ENCODE peak calls at places on chromosomes 3 and 15, in four cellular contexts. N is K562, Z is heart right ventricle, F is tibial artery. S is an unnamed sample.

GRCh38 chr3:51927095-51927977 is 14.4 kb downstream of the RRP9 start:
- DNase-seq in F (no peak), N (no peak), Z (no peak), S (no peak)

GRCh38 chr15:45157974-45158373 is 28.2 kb downstream of the DUOX1 start:
- DNase-seq in Z (no peak), F (no peak), N (no peak), S (no peak)

GRCh38 chr3:10917176-10917575 is 75.4 kb upstream of the SLC6A1 start:
- DNase-seq in Z (no peak), N (no peak), F (no peak), S (no peak)

GRCh38 chr3:185308126-185308754 is 54.4 kb upstream of the EHHADH start:
- DNase-seq in F (peak), N (peak), Z (peak), S (peak)

GRCh38 chr3:17747184-17747889 is 4.9 kb upstream of the TBC1D5 start:
- DNase-seq in Z (no peak), N (no peak), F (no peak), S (no peak)

GRCh38 chr15:48645558-48646330 is at the start of gene FBN1:
- DNase-seq in Z (peak), F (peak), N (no peak), S (peak)

GRCh38 chr3:22121068-22121706 is 370.2 kb upstream of the ZNF385D start:
- DNase-seq in F (no peak), N (no peak), Z (no peak), S (no peak)

GRCh38 chr15:62617741-62618140 is 424.8 kb upstream of the TPM1 start:
- DNase-seq in F (no peak), N (no peak), Z (no peak), S (no peak)

GRCh38 chr3:162641317-162641716 is 1144.7 kb downstream of the OTOL1 start:
- DNase-seq in Z (no peak), N (no peak), F (no peak), S (no peak)

GRCh38 chr3:124812291-124813265 is 74.6 kb downstream of the ITGB5 start:
- DNase-seq in N (peak), F (peak), Z (peak), S (no peak)

GRCh38 chr15:60555291-60555690 is 76.3 kb upstream of the ICE2 start:
- DNase-seq in F (no peak), Z (no peak), N (no peak), S (no peak)

GRCh38 chr3:153029350-153029749 is 132.7 kb upstream of the RAP2B start:
- DNase-seq in Z (no peak), N (peak), F (no peak), S (no peak)

GRCh38 chr3:42778644-42779043 is 5.6 kb upstream of the CCDC13 start:
- DNase-seq in F (peak), Z (no peak), N (no peak), S (no peak)

GRCh38 chr3:50502584-50503423 is 630 bp downstream of the CACNA2D2 start:
- DNase-seq in Z (no peak), F (no peak), N (no peak), S (peak)

GRCh38 chr15:29141908-29142747 is 127.5 kb downstream of the NSMCE3 start:
- DNase-seq in F (no peak), Z (no peak), N (no peak), S (no peak)

GRCh38 chr15:79179597-79179996 is 89.0 kb upstream of the RASGRF1 start:
- DNase-seq in N (no peak), Z (no peak), F (no peak), S (no peak)

GRCh38 chr3:9653565-9654248 is 4.4 kb downstream of the MTMR14 start:
- DNase-seq in N (no peak), Z (peak), F (no peak), S (no peak)

GRCh38 chr3:27684302-27684701 is 37.8 kb downstream of the EOMES start:
- DNase-seq in N (no peak), Z (no peak), F (no peak), S (no peak)

GRCh38 chr3:181017690-181018089 is 28.2 kb upstream of the DNAJC19 start:
- DNase-seq in N (no peak), F (no peak), Z (no peak), S (no peak)

GRCh38 chr3:50254577-50255250 is 14.2 kb upstream of the SEMA3B start:
- DNase-seq in N (no peak), F (peak), Z (peak), S (no peak)

GRCh38 chr3:101861978-101862421 is 12.7 kb downstream of the NFKBIZ start:
- DNase-seq in N (no peak), Z (no peak), F (no peak), S (no peak)

GRCh38 chr3:143901105-143901504 is 52.8 kb upstream of the SLC9A9 start:
- DNase-seq in Z (no peak), F (no peak), N (no peak), S (no peak)

GRCh38 chr3:48016336-48016973 is at the start of gene MAP4:
- DNase-seq in N (peak), Z (no peak), F (no peak), S (no peak)

GRCh38 chr3:30440147-30440604 is 166.2 kb upstream of the TGFBR2 start:
- DNase-seq in N (no peak), F (no peak), Z (no peak), S (no peak)

GRCh38 chr3:184795493-184796198 is 16.3 kb upstream of the VPS8 start:
- DNase-seq in Z (no peak), F (no peak), N (no peak), S (no peak)

GRCh38 chr3:84567796-84568195 is 391.0 kb upstream of the CADM2 start:
- DNase-seq in N (no peak), Z (no peak), F (no peak), S (no peak)

GRCh38 chr3:42042747-42043115 is 48.4 kb upstream of the TRAK1 start:
- DNase-seq in F (no peak), Z (no peak), N (no peak), S (peak)

GRCh38 chr15:57562220-57562769 is 29.4 kb upstream of the MYZAP start:
- DNase-seq in F (no peak), Z (peak), N (no peak), S (no peak)

GRCh38 chr3:187741403-187742350 is 3.6 kb downstream of the BCL6 start:
- DNase-seq in Z (peak), F (peak), N (peak), S (peak)

GRCh38 chr3:127403795-127404194 is 115.9 kb upstream of the PRR20G start:
- DNase-seq in F (no peak), Z (no peak), N (no peak), S (no peak)

GRCh38 chr3:11591401-11592266 is 52.1 kb downstream of the VGLL4 start:
- DNase-seq in Z (peak), F (peak), N (no peak), S (no peak)

GRCh38 chr3:17261627-17262369 is 377.0 kb downstream of the PLCL2 start:
- DNase-seq in N (no peak), Z (no peak), F (no peak), S (no peak)

GRCh38 chr3:64388886-64389285 is 163.6 kb upstream of the PRICKLE2 start:
- DNase-seq in N (no peak), F (no peak), Z (no peak), S (no peak)

GRCh38 chr15:36598529-36599177 is 19.2 kb downstream of the CDIN1 start:
- DNase-seq in N (no peak), F (no peak), Z (no peak), S (no peak)

GRCh38 chr3:89375451-89375850 is 268.0 kb downstream of the EPHA3 start:
- DNase-seq in F (no peak), Z (no peak), N (no peak), S (no peak)

GRCh38 chr3:159762238-159762637 is 226.4 kb upstream of the IL12A start:
- DNase-seq in F (no peak), N (no peak), Z (no peak), S (no peak)

GRCh38 chr3:149129326-149130123 is at the start of gene HPS3:
- DNase-seq in N (peak), Z (peak), F (peak), S (peak)
- TF ChIP-seq CTCF in N (no peak), Z (no peak), F (peak), S (no peak)

GRCh38 chr15:31353931-31354330 is 27.3 kb downstream of the KLF13 start:
- DNase-seq in Z (peak), N (no peak), F (no peak), S (no peak)

GRCh38 chr15:31349233-31350141 is 22.9 kb downstream of the KLF13 start:
- DNase-seq in N (no peak), F (no peak), Z (no peak), S (no peak)

GRCh38 chr15:31350771-31351170 is 24.1 kb downstream of the KLF13 start:
- DNase-seq in Z (no peak), F (no peak), N (no peak), S (no peak)

GRCh38 chr15:31352911-31353811 is 26.5 kb downstream of the KLF13 start:
- DNase-seq in Z (peak), N (peak), F (peak), S (peak)

GRCh38 chr15:31352283-31352880 is 25.7 kb downstream of the KLF13 start:
- DNase-seq in Z (peak), F (no peak), N (no peak), S (peak)
- H3K4me3 ChIP-seq in Z (no peak), F (no peak), N (no peak), S (no peak)

GRCh38 chr3:61894988-61895935 is 333.9 kb downstream of the PTPRG start:
- DNase-seq in Z (peak), N (no peak), F (peak), S (peak)
- TF ChIP-seq CTCF in Z (no peak), N (no peak), F (no peak), S (no peak)

DNA sequence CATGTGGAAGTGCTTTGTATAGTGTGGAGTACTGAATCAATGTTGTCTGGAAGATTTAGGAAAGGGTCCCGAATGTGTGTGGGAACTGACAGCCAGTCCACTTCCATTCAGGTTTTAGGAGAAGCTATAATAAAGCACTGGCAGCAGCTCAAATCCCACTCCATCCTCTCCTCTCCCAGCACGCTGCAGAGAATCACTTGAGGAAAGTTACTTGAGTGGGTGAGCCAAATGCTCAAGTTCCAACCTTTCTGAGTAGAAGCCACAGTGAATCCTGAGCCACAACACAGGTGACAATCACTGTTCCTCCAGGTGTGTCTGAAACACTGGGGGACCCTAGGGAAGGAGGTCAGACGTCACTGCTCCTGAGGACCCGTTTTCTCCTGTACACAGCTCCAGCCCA is 106.5 kb downstream of the TIGIT start:
- DNase-seq in F (no peak), Z (no peak), N (no peak), S (no peak)
- H3K4me3 ChIP-seq in F (no peak), Z (peak), N (no peak), S (no peak)

GRCh38 chr3:118951089-118951488 is 83.6 kb downstream of the IGSF11 start:
- DNase-seq in F (no peak), N (no peak), Z (no peak), S (no peak)
- TF ChIP-seq CTCF in F (no peak), N (no peak), Z (no peak), S (no peak)

DNA sequence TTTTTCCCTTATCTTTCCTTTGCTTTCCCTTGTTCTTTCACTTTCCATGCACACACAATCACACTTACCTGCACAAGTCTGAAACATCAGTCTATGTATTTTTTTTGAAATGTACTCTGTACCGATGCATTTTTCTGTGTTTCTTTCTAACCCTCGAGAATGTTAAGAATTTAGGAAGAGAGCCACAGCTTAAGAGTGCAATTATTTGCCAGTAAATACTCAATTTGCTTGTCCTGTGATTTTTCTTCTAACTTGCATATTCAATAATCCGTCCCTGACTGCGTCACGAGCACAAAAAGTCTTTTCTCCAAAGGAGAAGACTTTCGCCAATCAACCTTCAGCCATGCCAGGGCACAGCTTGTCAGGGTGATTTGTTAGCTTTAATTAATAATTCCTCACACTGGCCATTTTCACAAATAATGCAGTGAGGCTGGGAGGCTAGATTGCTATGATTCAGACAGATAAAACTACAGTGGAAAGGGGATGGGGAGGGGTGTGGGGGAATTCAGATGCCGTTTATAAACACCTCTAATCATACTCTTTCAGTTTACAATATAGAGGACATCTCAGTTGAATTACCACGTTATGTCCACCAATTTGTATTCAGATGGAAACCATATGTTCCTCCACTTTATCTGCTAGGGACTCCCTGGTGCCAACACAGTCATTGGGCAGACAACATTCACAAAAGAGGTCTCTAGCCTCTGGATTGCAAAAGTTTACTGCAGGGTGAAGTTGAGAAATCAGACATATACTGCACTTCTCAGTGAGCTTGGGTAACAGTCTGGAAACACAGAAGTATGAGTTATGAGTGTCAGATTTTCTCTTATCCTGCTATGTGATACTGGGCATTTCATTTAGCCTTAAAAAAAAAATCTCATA is 388.0 kb downstream of the ZBTB20 start:
- DNase-seq in Z (no peak), N (no peak), F (no peak), S (no peak)
- H3K4me3 ChIP-seq in Z (peak), N (no peak), F (peak), S (no peak)

GRCh38 chr3:37833790-37834189 is 27.9 kb upstream of the CTDSPL start:
- DNase-seq in Z (no peak), N (no peak), F (no peak), S (peak)
- TF ChIP-seq CTCF in Z (peak), N (peak), F (no peak), S (peak)

GRCh38 chr15:74430510-74430951 is 3.2 kb downstream of the SEMA7A start:
- DNase-seq in N (no peak), Z (no peak), F (no peak), S (no peak)
- H3K4me3 ChIP-seq in N (no peak), Z (no peak), F (no peak), S (no peak)

S was measured in WERI-Rb-1.